ENCODE peak calls at places on chromosome 16, in six cellular contexts. M is tibial nerve, K is astrocyte of the spinal cord, L is PC-3, J is A549, T is sigmoid colon. R is an unnamed sample.

GRCh38 chr16:74936902-74937560 is 47.9 kb downstream of the WDR59 start:
- DNase-seq in L (peak; percentile 93), K (peak; percentile 83), M (no peak), J (peak; percentile 15), T (no peak), R (peak; percentile 68)

GRCh38 chr16:54128629-54129230 is 157.9 kb downstream of the IRX3 start:
- DNase-seq in M (no peak), K (no peak), J (no peak), T (no peak), L (no peak), R (no peak)

GRCh38 chr16:83116274-83116892 is 489.6 kb downstream of the CDH13 start:
- DNase-seq in J (no peak), L (no peak), T (no peak), K (no peak), M (no peak), R (peak; percentile 49)

GRCh38 chr16:75306102-75306762 is 54.8 kb upstream of the BCAR1 start:
- DNase-seq in L (peak; percentile 20), T (no peak), K (peak; percentile 41), M (no peak), J (peak; percentile 88), R (peak; percentile 51)

GRCh38 chr16:52069866-52070265 is 477.1 kb downstream of the TOX3 start:
- DNase-seq in L (peak; percentile 2), K (peak; percentile 11), T (no peak), J (peak; percentile 22), M (no peak), R (no peak)

GRCh38 chr16:54633943-54634362 is 296.7 kb upstream of the IRX5 start:
- DNase-seq in M (no peak), K (peak; percentile 31), T (no peak), L (no peak), J (peak; percentile 51), R (no peak)

GRCh38 chr16:66905633-66906539 is 12.8 kb downstream of the CDH16 start:
- DNase-seq in T (no peak), L (no peak), M (no peak), K (no peak), J (no peak), R (no peak)

GRCh38 chr16:85929259-85929704 is 30.3 kb downstream of the IRF8 start:
- DNase-seq in J (no peak), T (no peak), M (no peak), K (no peak), L (peak; percentile 25), R (no peak)

GRCh38 chr16:81337097-81337496 is 22.3 kb downstream of the GAN start:
- DNase-seq in J (no peak), L (peak; percentile 22), T (no peak), M (no peak), K (no peak), R (no peak)

GRCh38 chr16:86117756-86118155 is 218.8 kb downstream of the IRF8 start:
- DNase-seq in L (no peak), T (peak; percentile 56), J (no peak), K (no peak), M (no peak), R (no peak)

GRCh38 chr16:29984137-29984763 is 10.6 kb downstream of the TAOK2 start:
- DNase-seq in M (no peak), K (no peak), J (no peak), T (no peak), L (no peak), R (no peak)

GRCh38 chr16:79299154-79299799 is 301.3 kb downstream of the MAF start:
- DNase-seq in J (no peak), M (no peak), K (no peak), L (no peak), T (no peak), R (no peak)

GRCh38 chr16:88974641-88975215 is 2.3 kb downstream of the CBFA2T3 start:
- DNase-seq in M (no peak), K (no peak), L (no peak), J (no peak), T (no peak), R (no peak)

GRCh38 chr16:29694384-29695195 is 15.6 kb downstream of the QPRT start:
- DNase-seq in M (no peak), L (no peak), J (no peak), T (no peak), K (no peak), R (no peak)

GRCh38 chr16:62805221-62805857 is 769.1 kb upstream of the CDH8 start:
- DNase-seq in T (peak; percentile 79), J (no peak), L (no peak), M (no peak), K (no peak), R (no peak)

GRCh38 chr16:69106491-69107291 is 1.2 kb downstream of the HAS3 start:
- DNase-seq in J (no peak), M (no peak), T (no peak), L (no peak), K (no peak), R (no peak)
- H3K4me3 ChIP-seq in J (peak overlapping the region; percentile 91), M (peak overlapping the region; percentile 33), T (peak overlapping the region; percentile 10), L (peak overlapping the region; percentile 98), K (peak overlapping the region; percentile 46), R (peak overlapping the region; percentile 43)

GRCh38 chr16:73527191-73527590 is 479.3 kb upstream of the ZFHX3 start:
- DNase-seq in T (no peak), L (no peak), K (no peak), J (peak; percentile 9), M (no peak), R (no peak)
- TF ChIP-seq CTCF in T (no peak), L (peak; percentile 14), K (no peak), J (no peak), M (no peak), R (no peak)

GRCh38 chr16:78292726-78293380 is 193.4 kb downstream of the WWOX start:
- DNase-seq in M (no peak), T (no peak), J (no peak), K (no peak), L (no peak), R (no peak)
- H3K4me3 ChIP-seq in M (no peak overlapping the region), T (no peak overlapping the region), J (no peak overlapping the region), K (no peak overlapping the region), L (no peak overlapping the region), R (no peak overlapping the region)

DNA sequence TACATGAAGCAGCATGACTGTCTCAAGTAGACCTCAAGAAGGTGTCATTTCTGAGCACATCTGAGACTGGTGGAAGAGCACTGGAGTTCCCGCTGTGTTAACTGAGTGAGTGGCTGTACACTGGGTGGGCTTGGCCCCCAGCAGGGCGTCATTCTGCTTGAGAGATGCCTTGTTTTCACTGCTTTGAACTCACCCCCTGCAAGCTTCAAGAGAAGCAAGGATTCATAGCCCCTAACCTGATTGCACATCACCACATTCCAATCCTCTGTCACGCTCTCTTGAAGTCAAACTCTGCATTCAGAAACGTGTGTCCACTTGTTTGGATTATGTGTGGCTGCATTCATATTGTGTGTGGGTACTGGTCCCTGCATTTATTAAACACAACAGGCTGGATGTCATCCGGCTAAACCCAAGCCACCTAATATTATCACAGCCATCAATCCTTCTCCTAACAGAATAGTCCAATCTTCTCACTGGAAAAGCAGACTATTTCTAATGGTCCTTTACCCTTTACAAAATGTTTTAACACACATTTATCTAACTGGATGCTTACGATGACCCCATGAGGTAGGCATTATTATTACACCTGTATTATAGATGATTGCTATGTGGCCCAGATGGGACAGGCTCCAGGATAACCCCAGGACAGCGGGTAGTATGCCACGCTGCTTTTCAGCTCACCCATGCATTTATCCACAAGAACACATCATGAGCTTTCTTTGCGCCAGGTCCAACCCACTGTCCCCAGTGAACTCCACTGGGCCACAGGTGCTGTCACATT is 76.3 kb downstream of the USP31 start:
- DNase-seq in K (peak; percentile 80), M (no peak), L (peak; percentile 12), T (no peak), J (peak; percentile 59), R (no peak)
- TF ChIP-seq CTCF in K (no peak), M (no peak), L (peak; percentile 41), T (no peak), J (peak; percentile 5), R (no peak)

DNA sequence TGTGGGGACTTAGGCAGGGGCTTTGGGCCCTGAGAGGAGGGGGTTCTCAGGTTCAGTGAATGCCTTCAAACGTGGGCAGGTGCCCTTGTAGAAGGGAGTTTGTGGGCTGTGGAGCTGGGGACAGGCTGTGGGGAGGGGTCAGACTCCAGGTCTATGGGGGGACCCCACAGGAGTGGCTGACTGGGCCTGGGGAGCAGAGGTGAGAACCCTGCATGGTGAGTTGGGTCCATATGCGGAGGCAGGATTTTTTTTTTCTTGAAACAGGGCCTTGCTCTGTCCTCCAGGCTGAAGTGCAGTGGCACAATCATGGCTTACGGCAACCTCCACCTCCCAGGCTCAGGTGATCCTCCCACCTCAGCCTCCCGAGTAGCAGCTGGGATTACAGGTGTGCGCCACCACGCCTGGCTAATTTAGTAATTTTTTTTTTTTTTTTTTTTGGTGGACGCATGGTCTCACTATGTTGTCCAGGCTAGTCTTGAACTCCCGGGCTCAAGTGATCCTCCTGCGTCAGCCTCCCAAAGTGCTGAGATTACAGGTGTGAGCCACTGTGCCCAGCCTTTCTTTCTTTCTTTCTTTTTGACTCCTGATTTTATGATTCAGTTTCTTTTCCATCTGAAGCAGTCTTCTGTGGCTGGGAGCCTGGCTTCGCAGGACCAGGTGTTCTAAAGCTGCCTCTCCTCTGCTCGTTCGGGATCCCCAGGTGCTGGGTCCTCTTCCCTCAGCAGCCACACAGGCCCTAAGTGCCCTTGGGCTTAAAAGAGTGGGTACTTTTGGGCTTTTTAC is 19.0 kb upstream of the ADCY7 start:
- DNase-seq in K (no peak), M (no peak), J (no peak), T (peak; percentile 61), L (no peak), R (no peak)
- H3K4me3 ChIP-seq in K (no peak overlapping the region), M (no peak overlapping the region), J (peak overlapping the region; percentile 68), T (no peak overlapping the region), L (peak overlapping the region; percentile 72), R (peak overlapping the region; percentile 58)

GRCh38 chr16:70638814-70639792 is 7.3 kb upstream of the IL34 start:
- DNase-seq in K (peak; percentile 74), L (no peak), M (no peak), T (peak; percentile 84), J (no peak), R (peak; percentile 90)
- TF ChIP-seq CTCF in K (no peak), L (peak; percentile 12), M (no peak), T (no peak), J (no peak), R (no peak)